ENCODE peak calls at places on chromosomes 2 and 18, in six cellular contexts. One of them, this sample, is unnamed.

GRCh38 chr2:64976276-64976675 is 12.9 kb upstream of the SLC1A4 start:
- DNase-seq in WTC11: no peak
- DNase-seq in K562: no peak
- DNase-seq in HepG2: no peak
- DNase-seq in H1: no peak
- DNase-seq in endothelial cell of umbilical vein: no peak
- DNase-seq in this sample: no peak

GRCh38 chr2:183010112-183010511 is 28.1 kb downstream of the NCKAP1 start:
- DNase-seq in WTC11: peak; percentile 61
- DNase-seq in K562: peak; percentile 52
- DNase-seq in HepG2: no peak
- DNase-seq in H1: peak; percentile 67
- DNase-seq in endothelial cell of umbilical vein: peak; percentile 24
- DNase-seq in this sample: no peak

GRCh38 chr18:36419188-36419912 is 121.8 kb downstream of the FHOD3 start:
- DNase-seq in WTC11: no peak
- DNase-seq in K562: no peak
- DNase-seq in HepG2: no peak
- DNase-seq in H1: no peak
- DNase-seq in endothelial cell of umbilical vein: no peak
- DNase-seq in this sample: no peak

GRCh38 chr2:85712849-85713612 is 18.9 kb downstream of the GNLY start:
- DNase-seq in WTC11: no peak
- DNase-seq in K562: no peak
- DNase-seq in HepG2: no peak
- DNase-seq in H1: no peak
- DNase-seq in endothelial cell of umbilical vein: peak; percentile 30
- DNase-seq in this sample: no peak

GRCh38 chr18:62877448-62878221 is 162.3 kb downstream of the PHLPP1 start:
- DNase-seq in WTC11: peak; percentile 33
- DNase-seq in K562: no peak
- DNase-seq in HepG2: peak; percentile 30
- DNase-seq in H1: no peak
- DNase-seq in endothelial cell of umbilical vein: peak; percentile 90
- DNase-seq in this sample: no peak

GRCh38 chr2:37796481-37796880 is 125.0 kb upstream of the CDC42EP3 start:
- DNase-seq in WTC11: no peak
- DNase-seq in K562: no peak
- DNase-seq in HepG2: no peak
- DNase-seq in H1: no peak
- DNase-seq in endothelial cell of umbilical vein: no peak
- DNase-seq in this sample: no peak

GRCh38 chr2:215828528-215829184 is 184.7 kb downstream of the MREG start:
- DNase-seq in WTC11: peak; percentile 78
- DNase-seq in K562: peak; percentile 28
- DNase-seq in HepG2: peak; percentile 81
- DNase-seq in H1: peak; percentile 73
- DNase-seq in endothelial cell of umbilical vein: peak; percentile 52
- DNase-seq in this sample: peak; percentile 83

GRCh38 chr18:61157451-61157850 is 175.8 kb upstream of the CDH20 start:
- DNase-seq in WTC11: no peak
- DNase-seq in K562: no peak
- DNase-seq in HepG2: no peak
- DNase-seq in H1: no peak
- DNase-seq in endothelial cell of umbilical vein: no peak
- DNase-seq in this sample: no peak

GRCh38 chr2:146873646-146874259 is 971.1 kb upstream of the ACVR2A start:
- DNase-seq in WTC11: no peak
- DNase-seq in K562: no peak
- DNase-seq in HepG2: no peak
- DNase-seq in H1: no peak
- DNase-seq in endothelial cell of umbilical vein: no peak
- DNase-seq in this sample: no peak

GRCh38 chr2:117716505-117716904 is 98.0 kb upstream of the DDX18 start:
- DNase-seq in WTC11: no peak
- DNase-seq in K562: no peak
- DNase-seq in HepG2: no peak
- DNase-seq in H1: no peak
- DNase-seq in endothelial cell of umbilical vein: no peak
- DNase-seq in this sample: no peak

GRCh38 chr2:109279243-109279860 is 150.3 kb downstream of the SH3RF3 start:
- DNase-seq in WTC11: no peak
- DNase-seq in K562: no peak
- DNase-seq in HepG2: no peak
- DNase-seq in H1: no peak
- DNase-seq in endothelial cell of umbilical vein: peak; percentile 47
- DNase-seq in this sample: no peak

GRCh38 chr2:111121873-111122630 is 1.3 kb downstream of the BCL2L11 start:
- DNase-seq in WTC11: peak; percentile 88
- DNase-seq in K562: peak; percentile 82
- DNase-seq in HepG2: peak; percentile 86
- DNase-seq in H1: peak; percentile 90
- DNase-seq in endothelial cell of umbilical vein: peak; percentile 90
- DNase-seq in this sample: peak; percentile 77

GRCh38 chr2:147688252-147688651 is 156.6 kb upstream of the ACVR2A start:
- DNase-seq in WTC11: no peak
- DNase-seq in K562: no peak
- DNase-seq in HepG2: no peak
- DNase-seq in H1: no peak
- DNase-seq in endothelial cell of umbilical vein: no peak
- DNase-seq in this sample: no peak

GRCh38 chr2:72916743-72917137 is 579 bp upstream of the EMX1 start:
- DNase-seq in WTC11: peak; percentile 49
- DNase-seq in K562: no peak
- DNase-seq in HepG2: no peak
- DNase-seq in H1: peak; percentile 80
- DNase-seq in endothelial cell of umbilical vein: no peak
- DNase-seq in this sample: no peak

GRCh38 chr18:2402084-2402483 is 169.2 kb downstream of the METTL4 start:
- DNase-seq in WTC11: no peak
- DNase-seq in K562: no peak
- DNase-seq in HepG2: no peak
- DNase-seq in H1: no peak
- DNase-seq in endothelial cell of umbilical vein: no peak
- DNase-seq in this sample: no peak

GRCh38 chr2:154960802-154961583 is 262.5 kb downstream of the KCNJ3 start:
- DNase-seq in WTC11: no peak
- DNase-seq in K562: no peak
- DNase-seq in HepG2: no peak
- DNase-seq in H1: no peak
- DNase-seq in endothelial cell of umbilical vein: no peak
- DNase-seq in this sample: no peak

GRCh38 chr2:149076863-149077412 is 38.4 kb downstream of the LYPD6B start:
- DNase-seq in WTC11: peak; percentile 33
- DNase-seq in K562: no peak
- DNase-seq in HepG2: no peak
- DNase-seq in H1: peak; percentile 55
- DNase-seq in endothelial cell of umbilical vein: no peak
- DNase-seq in this sample: no peak

GRCh38 chr2:99660616-99661416 is 171.0 kb upstream of the REV1 start:
- DNase-seq in WTC11: no peak
- DNase-seq in K562: no peak
- DNase-seq in HepG2: no peak
- DNase-seq in H1: no peak
- DNase-seq in endothelial cell of umbilical vein: no peak
- DNase-seq in this sample: no peak

GRCh38 chr2:109030870-109031480 is 42.0 kb upstream of the EDAR start:
- DNase-seq in WTC11: no peak
- DNase-seq in K562: no peak
- DNase-seq in HepG2: no peak
- DNase-seq in H1: no peak
- DNase-seq in endothelial cell of umbilical vein: no peak
- DNase-seq in this sample: no peak

GRCh38 chr2:65003037-65003436 is 13.8 kb downstream of the SLC1A4 start:
- DNase-seq in WTC11: no peak
- DNase-seq in K562: no peak
- DNase-seq in HepG2: no peak
- DNase-seq in H1: no peak
- DNase-seq in endothelial cell of umbilical vein: no peak
- DNase-seq in this sample: no peak

GRCh38 chr2:192195548-192196418 is 1.1 kb upstream of the TMEFF2 start:
- DNase-seq in WTC11: peak; percentile 69
- DNase-seq in K562: no peak
- DNase-seq in HepG2: no peak
- DNase-seq in H1: peak; percentile 82
- DNase-seq in endothelial cell of umbilical vein: peak; percentile 43
- DNase-seq in this sample: peak; percentile 10

GRCh38 chr2:102063360-102063947 is 71.7 kb downstream of the IL1R2 start:
- DNase-seq in WTC11: no peak
- DNase-seq in K562: no peak
- DNase-seq in HepG2: no peak
- DNase-seq in H1: no peak
- DNase-seq in endothelial cell of umbilical vein: peak; percentile 62
- DNase-seq in this sample: no peak

GRCh38 chr2:38552259-38552658 is 50.5 kb downstream of the HNRNPLL start:
- DNase-seq in WTC11: no peak
- DNase-seq in K562: no peak
- DNase-seq in HepG2: no peak
- DNase-seq in H1: no peak
- DNase-seq in endothelial cell of umbilical vein: no peak
- DNase-seq in this sample: no peak

GRCh38 chr2:187586091-187586632 is 31.9 kb upstream of the TFPI start:
- DNase-seq in WTC11: no peak
- DNase-seq in K562: no peak
- DNase-seq in HepG2: peak; percentile 35
- DNase-seq in H1: no peak
- DNase-seq in endothelial cell of umbilical vein: peak; percentile 27
- DNase-seq in this sample: no peak

GRCh38 chr2:169891593-169892298 is 64.5 kb downstream of the UBR3 start:
- DNase-seq in WTC11: no peak
- DNase-seq in K562: no peak
- DNase-seq in HepG2: peak; percentile 39
- DNase-seq in H1: no peak
- DNase-seq in endothelial cell of umbilical vein: no peak
- DNase-seq in this sample: peak; percentile 72

GRCh38 chr18:23169683-23170082 is 34.4 kb downstream of the CABLES1 start:
- DNase-seq in WTC11: peak; percentile 37
- DNase-seq in K562: no peak
- DNase-seq in HepG2: no peak
- DNase-seq in H1: peak; percentile 65
- DNase-seq in endothelial cell of umbilical vein: no peak
- DNase-seq in this sample: no peak

DNA sequence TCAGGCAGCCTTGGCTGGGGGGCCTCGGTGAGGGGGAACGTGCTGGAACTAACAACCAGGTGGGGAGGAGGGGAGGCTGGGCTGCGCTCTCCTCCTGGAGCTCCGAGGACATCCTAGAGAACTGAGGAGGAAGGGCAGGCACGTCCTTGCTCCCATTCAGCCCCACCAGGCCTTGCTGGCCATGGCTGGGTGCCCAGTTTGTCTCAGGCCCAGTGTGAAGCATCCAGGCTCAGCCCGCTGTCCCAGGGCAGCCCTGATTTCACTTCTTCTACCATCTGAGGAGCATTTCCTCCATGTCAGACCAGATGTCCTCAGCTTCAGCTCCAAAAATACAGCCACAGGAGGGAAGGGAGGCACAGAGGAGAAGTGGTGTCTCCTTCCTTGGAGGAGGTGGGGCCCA is 125.4 kb downstream of the CELF4 start:
- DNase-seq in WTC11: no peak
- DNase-seq in K562: no peak
- DNase-seq in HepG2: no peak
- DNase-seq in H1: no peak
- DNase-seq in endothelial cell of umbilical vein: no peak
- DNase-seq in this sample: no peak
- TF ChIP-seq JUN in WTC11: no peak
- TF ChIP-seq JUN in K562: no peak
- TF ChIP-seq JUN in HepG2: no peak
- TF ChIP-seq JUN in H1: no peak
- TF ChIP-seq JUN in endothelial cell of umbilical vein: no peak
- TF ChIP-seq JUN in this sample: no peak

GRCh38 chr2:238908960-238909951 is 61.4 kb downstream of the TWIST2 start:
- DNase-seq in WTC11: peak; percentile 26
- DNase-seq in K562: no peak
- DNase-seq in HepG2: no peak
- DNase-seq in H1: no peak
- DNase-seq in endothelial cell of umbilical vein: peak; percentile 10
- DNase-seq in this sample: no peak
- TF ChIP-seq JUN in WTC11: no peak
- TF ChIP-seq JUN in K562: no peak
- TF ChIP-seq JUN in HepG2: no peak
- TF ChIP-seq JUN in H1: no peak
- TF ChIP-seq JUN in endothelial cell of umbilical vein: no peak
- TF ChIP-seq JUN in this sample: no peak

GRCh38 chr2:157058161-157058560 is 199.3 kb upstream of the GALNT5 start:
- DNase-seq in WTC11: no peak
- DNase-seq in K562: no peak
- DNase-seq in HepG2: no peak
- DNase-seq in H1: no peak
- DNase-seq in endothelial cell of umbilical vein: no peak
- DNase-seq in this sample: no peak

GRCh38 chr2:157052685-157053224 is 204.8 kb upstream of the GALNT5 start:
- DNase-seq in WTC11: no peak
- DNase-seq in K562: no peak
- DNase-seq in HepG2: peak; percentile 91
- DNase-seq in H1: no peak
- DNase-seq in endothelial cell of umbilical vein: peak; percentile 59
- DNase-seq in this sample: peak; percentile 8

GRCh38 chr2:157053876-157054275 is 203.6 kb upstream of the GALNT5 start:
- DNase-seq in WTC11: no peak
- DNase-seq in K562: no peak
- DNase-seq in HepG2: no peak
- DNase-seq in H1: no peak
- DNase-seq in endothelial cell of umbilical vein: no peak
- DNase-seq in this sample: no peak

GRCh38 chr2:157056200-157056676 is 201.3 kb upstream of the GALNT5 start:
- DNase-seq in WTC11: no peak
- DNase-seq in K562: no peak
- DNase-seq in HepG2: peak; percentile 69
- DNase-seq in H1: no peak
- DNase-seq in endothelial cell of umbilical vein: peak; percentile 83
- DNase-seq in this sample: peak; percentile 68

GRCh38 chr2:157055660-157056199 is 201.8 kb upstream of the GALNT5 start:
- DNase-seq in WTC11: no peak
- DNase-seq in K562: no peak
- DNase-seq in HepG2: peak; percentile 27
- DNase-seq in H1: no peak
- DNase-seq in endothelial cell of umbilical vein: peak; percentile 61
- DNase-seq in this sample: no peak
- TF ChIP-seq JUN in WTC11: no peak
- TF ChIP-seq JUN in K562: no peak
- TF ChIP-seq JUN in HepG2: no peak
- TF ChIP-seq JUN in H1: no peak
- TF ChIP-seq JUN in endothelial cell of umbilical vein: no peak
- TF ChIP-seq JUN in this sample: no peak

DNA sequence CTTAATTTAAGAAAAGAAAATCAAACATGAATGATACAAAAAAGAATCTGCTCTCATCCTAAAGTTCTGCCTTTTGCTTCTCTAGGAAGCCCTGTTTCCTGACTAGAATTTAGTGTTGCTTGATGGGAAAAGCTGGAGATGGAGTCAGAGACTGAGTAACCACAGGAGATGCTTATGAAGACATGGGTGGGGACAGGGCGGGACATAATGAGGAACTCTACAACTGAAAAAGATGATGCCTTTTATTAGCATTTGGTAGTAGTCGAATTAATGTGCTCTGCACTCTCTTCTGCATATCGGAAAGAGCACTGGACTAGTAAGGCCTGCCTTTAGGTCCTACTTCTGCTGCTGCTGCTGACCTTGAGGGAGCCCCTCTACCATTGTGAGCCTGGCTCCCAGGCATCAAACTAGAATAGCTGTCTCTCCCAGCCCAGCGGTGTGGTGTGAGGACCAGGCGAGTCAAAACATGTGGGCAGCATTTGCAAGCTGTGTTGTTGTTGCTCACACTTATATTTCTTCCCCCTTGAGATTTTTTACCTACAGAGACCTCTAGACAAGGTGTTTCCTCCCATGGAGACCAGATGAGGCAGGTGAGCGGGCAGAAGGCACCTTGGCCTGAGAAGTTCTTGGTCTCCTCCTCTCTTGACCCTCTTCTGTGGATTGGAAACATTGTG is 61.5 kb downstream of the INPP4A start:
- DNase-seq in WTC11: no peak
- DNase-seq in K562: no peak
- DNase-seq in HepG2: no peak
- DNase-seq in H1: no peak
- DNase-seq in endothelial cell of umbilical vein: no peak
- DNase-seq in this sample: no peak
- TF ChIP-seq JUN in WTC11: no peak
- TF ChIP-seq JUN in K562: no peak
- TF ChIP-seq JUN in HepG2: no peak
- TF ChIP-seq JUN in H1: no peak
- TF ChIP-seq JUN in endothelial cell of umbilical vein: no peak
- TF ChIP-seq JUN in this sample: no peak